ENCODE peak calls at places on chromosomes 7 and 10, in nine cellular contexts. K, J, U, H, A, O, R, Y and G are unnamed samples.

GRCh38 chr10:125333769-125334168 is 173.4 kb upstream of the CTBP2 start:
- DNase-seq in O (no peak), K (no peak), A (no peak), Y (no peak), U (no peak), R (no peak), H (no peak), J (no peak), G (no peak)

GRCh38 chr7:74003609-74004008 is 24.4 kb upstream of the ELN start:
- DNase-seq in J (no peak), K (no peak), O (no peak), R (no peak), Y (no peak), A (no peak), U (no peak), H (no peak), G (no peak)

GRCh38 chr7:20834656-20835055 is 48.0 kb upstream of the SP8 start:
- DNase-seq in J (no peak), A (no peak), R (no peak), U (no peak), K (no peak), Y (no peak), O (no peak), H (no peak), G (no peak)

GRCh38 chr7:26553582-26553981 is 261.9 kb downstream of the SNX10 start:
- DNase-seq in Y (no peak), O (no peak), K (no peak), H (no peak), U (no peak), A (no peak), J (no peak), R (no peak), G (no peak)

GRCh38 chr10:127458829-127459228 is 90.3 kb upstream of the NPS start:
- DNase-seq in Y (no peak), O (no peak), K (no peak), R (no peak), U (no peak), J (no peak), A (no peak), H (no peak), G (no peak)

GRCh38 chr10:93272884-93273675 is 199.4 kb downstream of the CYP26A1 start:
- DNase-seq in O (no peak), A (no peak), K (no peak), Y (no peak), H (no peak), U (no peak), R (no peak), J (peak; percentile 66), G (no peak)

GRCh38 chr7:107453388-107453787 is 16.5 kb upstream of the GPR22 start:
- DNase-seq in U (no peak), A (no peak), O (no peak), Y (no peak), K (no peak), R (no peak), J (no peak), H (no peak), G (no peak)

GRCh38 chr10:93703066-93703465 is 674 bp upstream of the FRA10AC1 start:
- DNase-seq in A (no peak), J (no peak), Y (no peak), R (no peak), U (no peak), H (no peak), K (peak; percentile 15), O (no peak), G (no peak)

DNA sequence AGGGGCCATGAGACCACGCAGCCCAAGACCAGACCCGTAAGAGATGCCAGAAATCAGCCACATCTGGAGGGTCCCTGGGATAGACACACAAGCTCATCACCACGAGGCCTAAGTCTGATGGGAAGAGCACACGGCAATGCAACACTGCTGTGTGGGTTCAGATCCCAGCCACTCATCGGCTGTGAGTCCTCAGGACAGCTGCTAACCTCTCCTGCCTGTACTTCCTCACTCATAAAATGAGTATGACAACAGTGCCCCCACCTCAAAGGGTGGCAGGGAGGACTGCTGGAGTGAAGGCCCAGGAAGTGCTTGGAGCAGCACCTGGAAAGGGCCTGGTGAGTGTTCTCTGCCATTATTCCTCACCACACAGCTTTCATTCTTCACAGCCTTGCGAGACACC is 60.9 kb downstream of the MAD1L1 start:
- DNase-seq in A (no peak), U (no peak), K (no peak), Y (no peak), J (no peak), H (no peak), O (no peak), R (no peak), G (no peak)
- TF ChIP-seq CTCF in A (no peak), U (no peak), K (no peak), Y (no peak), J (no peak), H (no peak), O (no peak), R (no peak), G (no peak)

DNA sequence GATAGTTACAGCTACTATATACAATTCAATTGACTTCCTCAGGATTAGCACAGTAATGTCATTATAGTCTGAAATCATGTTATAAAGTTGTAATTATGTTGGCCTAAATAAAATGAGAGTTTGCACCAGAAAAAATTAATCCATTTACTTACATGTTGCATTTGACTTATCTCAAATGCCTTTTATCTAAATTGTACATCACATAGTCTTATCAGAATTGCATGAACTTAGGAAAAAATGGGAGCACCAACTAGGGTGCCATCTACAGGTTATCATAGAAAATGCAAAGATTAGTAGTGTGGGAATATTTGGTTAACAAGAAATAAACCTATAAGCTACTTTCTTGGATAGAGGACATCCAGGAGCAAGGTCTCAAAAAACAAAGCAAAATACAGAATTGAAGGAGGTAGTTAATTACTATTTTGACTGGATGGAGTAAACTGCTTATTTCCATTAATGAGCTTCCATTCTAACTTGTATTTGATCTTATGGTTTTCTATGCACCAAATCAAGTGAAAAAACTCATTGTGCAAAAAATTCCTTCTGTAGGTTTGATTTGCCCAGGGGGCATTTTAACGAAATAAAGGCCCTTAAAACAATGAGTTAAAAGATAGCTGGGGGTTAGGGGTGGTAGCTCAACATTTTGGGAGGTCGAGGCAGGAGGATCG is 60.0 kb upstream of the ORC5 start:
- DNase-seq in A (no peak), H (no peak), Y (no peak), K (no peak), U (peak; percentile 11), R (no peak), J (no peak), O (no peak), G (no peak)
- TF ChIP-seq CTCF in A (peak; percentile 63), H (peak; percentile 34), Y (peak; percentile 84), K (no peak), U (peak; percentile 76), R (no peak), J (peak; percentile 41), O (peak; percentile 42), G (no peak)

GRCh38 chr7:153380636-153381035 is 621.1 kb downstream of the ACTR3B start:
- DNase-seq in J (no peak), Y (no peak), A (no peak), R (no peak), K (no peak), O (no peak), U (no peak), H (no peak), G (no peak)

GRCh38 chr7:153386581-153386980 is 627.0 kb downstream of the ACTR3B start:
- DNase-seq in J (no peak), R (no peak), A (no peak), O (no peak), U (no peak), Y (no peak), H (no peak), K (no peak), G (no peak)

GRCh38 chr7:153385502-153385901 is 626.0 kb downstream of the ACTR3B start:
- DNase-seq in U (no peak), R (no peak), K (no peak), J (no peak), O (no peak), Y (no peak), H (no peak), A (no peak), G (no peak)

GRCh38 chr7:153382591-153383225 is 623.2 kb downstream of the ACTR3B start:
- DNase-seq in Y (no peak), R (no peak), O (no peak), A (no peak), H (no peak), K (no peak), J (no peak), U (no peak), G (no peak)

DNA sequence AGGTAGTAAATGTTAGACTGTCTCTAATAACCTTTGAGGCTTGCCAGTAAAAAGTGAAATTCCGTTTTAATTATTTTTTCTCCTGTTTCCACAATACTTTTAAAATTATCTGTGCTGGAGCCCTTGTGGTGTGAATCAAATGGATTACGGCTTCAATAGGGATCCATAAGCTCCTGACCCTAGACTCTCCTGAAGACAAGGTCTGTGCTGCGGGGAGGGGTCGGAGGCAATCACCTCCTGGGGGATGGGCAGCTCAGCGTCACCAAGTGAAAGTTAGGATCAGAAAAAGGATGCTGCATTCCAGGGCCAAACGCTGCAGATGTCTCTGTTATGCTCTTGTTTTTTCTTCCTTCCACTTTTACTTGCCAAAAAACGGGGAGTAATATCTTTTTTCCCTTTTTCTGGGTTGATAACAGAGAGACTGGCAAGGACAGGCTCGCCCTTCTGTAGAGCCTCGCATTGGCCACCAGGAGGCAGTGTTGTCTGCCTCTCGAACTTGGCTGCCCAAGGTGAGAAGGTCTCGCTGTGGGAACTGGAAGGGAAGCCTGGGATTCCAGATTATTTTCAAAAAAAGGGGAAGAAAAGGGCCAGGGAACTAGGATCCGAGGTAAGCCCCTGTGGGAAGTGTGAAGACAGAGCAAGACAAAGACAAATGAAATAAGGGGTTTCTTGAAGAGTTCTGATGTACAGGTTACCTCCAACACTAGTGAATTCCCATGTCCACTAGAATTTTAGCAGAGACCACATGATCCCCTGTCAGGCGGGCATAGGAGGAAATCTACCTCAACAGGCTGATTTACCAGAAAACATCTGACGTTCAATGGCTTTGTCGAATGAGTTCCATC is 621.9 kb downstream of the ACTR3B start:
- DNase-seq in R (no peak), A (peak; percentile 38), J (peak; percentile 10), Y (no peak), H (no peak), O (no peak), K (no peak), U (no peak), G (no peak)
- TF ChIP-seq CTCF in R (no peak), A (peak; percentile 62), J (peak; percentile 66), Y (peak; percentile 18), H (peak; percentile 85), O (peak; percentile 32), K (peak; percentile 11), U (peak; percentile 62), G (no peak)

GRCh38 chr10:96290368-96291133 is 13.7 kb upstream of the DNTT start:
- DNase-seq in O (no peak), R (no peak), H (no peak), K (no peak), A (no peak), U (no peak), Y (no peak), J (no peak), G (no peak)
- TF ChIP-seq CTCF in O (no peak), R (no peak), H (no peak), K (no peak), A (no peak), U (no peak), Y (no peak), J (no peak), G (no peak)